ENCODE peak calls at places on chromosome 18, in seven cellular contexts. O is kidney; V is breast epithelium; Z is keratinocyte; M is CD8-positive, alpha-beta memory T cell; B is BJ; W is lower lobe of right lung. X is an unnamed sample.
A peak's percentile ranks its signal among the peaks of the same experiment; 100 is the strongest.

GRCh38 chr18:43882358-43882757 is 605.1 kb upstream of the SYT4 start:
- DNase-seq in B (no peak), M (no peak), O (no peak), W (no peak), V (no peak), Z (no peak), X (peak; percentile 25)

GRCh38 chr18:74155276-74155675 is 7.0 kb downstream of the TIMM21 start:
- DNase-seq in V (no peak), B (no peak), O (no peak), M (no peak), Z (no peak), W (no peak), X (no peak)

GRCh38 chr18:48152549-48152948 is 222.1 kb upstream of the SMAD2 start:
- DNase-seq in M (no peak), B (peak; percentile 1), V (no peak), O (no peak), Z (no peak), W (no peak), X (peak; percentile 66)

GRCh38 chr18:78720456-78721250 is 259.0 kb upstream of the SALL3 start:
- DNase-seq in M (no peak), O (no peak), W (no peak), Z (no peak), V (peak; percentile 41), B (no peak), X (no peak)

GRCh38 chr18:58297198-58297597 is 253.2 kb downstream of the NEDD4L start:
- DNase-seq in B (peak; percentile 31), O (no peak), M (no peak), V (no peak), Z (no peak), W (no peak), X (peak; percentile 34)

GRCh38 chr18:44840053-44840826 is 159.6 kb downstream of the SETBP1 start:
- DNase-seq in Z (no peak), O (no peak), W (no peak), M (no peak), V (no peak), B (no peak), X (no peak)

GRCh38 chr18:43847164-43848091 is 570.1 kb upstream of the SYT4 start:
- DNase-seq in V (no peak), W (no peak), B (peak; percentile 76), M (no peak), O (no peak), Z (no peak), X (no peak)

GRCh38 chr18:70397259-70397925 is 108.5 kb downstream of the SOCS6 start:
- DNase-seq in Z (no peak), V (no peak), O (no peak), W (no peak), B (no peak), M (no peak), X (no peak)

GRCh38 chr18:23936371-23936958 is 78.1 kb upstream of the TTC39C start:
- DNase-seq in M (no peak), V (no peak), O (no peak), B (no peak), W (no peak), Z (no peak), X (no peak)

GRCh38 chr18:47050468-47050867 is 15.0 kb upstream of the ELOA2 start:
- DNase-seq in B (no peak), O (no peak), V (no peak), W (no peak), M (no peak), Z (no peak), X (peak; percentile 68)

GRCh38 chr18:52200891-52201663 is 138.9 kb upstream of the DCC start:
- DNase-seq in O (no peak), Z (no peak), W (no peak), B (no peak), M (no peak), V (no peak), X (no peak)

GRCh38 chr18:73824684-73825083 is 322.9 kb downstream of the FBXO15 start:
- DNase-seq in W (no peak), O (no peak), V (no peak), Z (no peak), M (no peak), B (no peak), X (no peak)

GRCh38 chr18:36529747-36530146 is 232.2 kb downstream of the FHOD3 start:
- DNase-seq in B (no peak), O (no peak), Z (no peak), V (no peak), W (no peak), M (no peak), X (no peak)

GRCh38 chr18:49690307-49690706 is 123.0 kb downstream of the ACAA2 start:
- DNase-seq in M (no peak), V (no peak), O (no peak), W (no peak), Z (peak; percentile 75), B (peak; percentile 75), X (no peak)

GRCh38 chr18:31548825-31549224 is 42.9 kb upstream of the TTR start:
- DNase-seq in W (no peak), O (no peak), M (no peak), Z (no peak), V (no peak), B (no peak), X (no peak)

GRCh38 chr18:33578371-33579146 is 540 bp downstream of the ASXL3 start:
- DNase-seq in M (no peak), Z (no peak), W (peak; percentile 44), V (no peak), B (no peak), O (peak; percentile 73), X (peak; percentile 73)

GRCh38 chr18:51122266-51123045 is 75.0 kb downstream of the MEX3C start:
- DNase-seq in B (no peak), V (no peak), O (no peak), M (no peak), W (no peak), Z (no peak), X (no peak)

GRCh38 chr18:68428666-68429065 is 286.2 kb downstream of the TMX3 start:
- DNase-seq in B (no peak), O (no peak), Z (no peak), V (no peak), W (no peak), M (no peak), X (no peak)

GRCh38 chr18:62551972-62552513 is 29.2 kb downstream of the ZCCHC2 start:
- DNase-seq in V (no peak), O (no peak), W (no peak), Z (no peak), B (no peak), M (no peak), X (no peak)
- H3K36me3 ChIP-seq in V (peaks cover 16% of the 10 kb centered on the region), O (peaks cover 37% of the 10 kb centered on the region), W (peaks cover 78% of the 10 kb centered on the region), Z (peaks cover 9% of the 10 kb centered on the region), B (no peaks in the 10 kb centered on the region), M (peaks cover 27% of the 10 kb centered on the region), X (peaks cover 10% of the 10 kb centered on the region)

GRCh38 chr18:76371301-76371700 is 123.7 kb downstream of the ZNF516 start:
- DNase-seq in Z (no peak), M (no peak), B (no peak), W (no peak), V (peak; percentile 30), O (no peak), X (no peak)
- H3K36me3 ChIP-seq in Z (peaks cover 9% of the 10 kb centered on the region), M (peaks cover 4% of the 10 kb centered on the region), B (peaks cover 8% of the 10 kb centered on the region), W (peaks cover 28% of the 10 kb centered on the region), V (peaks cover 9% of the 10 kb centered on the region), O (peaks cover 11% of the 10 kb centered on the region), X (peaks cover 12% of the 10 kb centered on the region)

GRCh38 chr18:79730804-79731203 is 51.2 kb downstream of the CTDP1 start:
- DNase-seq in V (no peak), O (no peak), W (no peak), B (no peak), M (peak; percentile 33), Z (no peak), X (no peak)
- H3K36me3 ChIP-seq in V (no peaks in the 10 kb centered on the region), O (peaks cover 63% of the 10 kb centered on the region), W (peaks cover 59% of the 10 kb centered on the region), B (peaks cover 26% of the 10 kb centered on the region), M (peaks cover 48% of the 10 kb centered on the region), Z (peaks cover 37% of the 10 kb centered on the region), X (peaks cover 7% of the 10 kb centered on the region)

GRCh38 chr18:76896677-76897076 is 74.3 kb downstream of the ZNF236 start:
- DNase-seq in M (no peak), W (no peak), V (no peak), Z (no peak), B (no peak), O (no peak), X (no peak)
- H3K36me3 ChIP-seq in M (peaks cover 32% of the 10 kb centered on the region), W (peaks cover 68% of the 10 kb centered on the region), V (peaks cover 18% of the 10 kb centered on the region), Z (peaks cover 28% of the 10 kb centered on the region), B (peaks cover 27% of the 10 kb centered on the region), O (peaks cover 33% of the 10 kb centered on the region), X (peaks cover 48% of the 10 kb centered on the region)

GRCh38 chr18:2672872-2673271 is 17.3 kb downstream of the SMCHD1 start:
- DNase-seq in V (no peak), O (no peak), B (no peak), W (no peak), Z (no peak), M (no peak), X (no peak)

GRCh38 chr18:2672410-2672809 is 16.9 kb downstream of the SMCHD1 start:
- DNase-seq in V (no peak), W (no peak), B (no peak), Z (no peak), M (no peak), O (no peak), X (no peak)
- H3K36me3 ChIP-seq in V (peaks cover 4% of the 10 kb centered on the region), W (peaks cover 92% of the 10 kb centered on the region), B (peaks cover 7% of the 10 kb centered on the region), Z (peaks cover 8% of the 10 kb centered on the region), M (peaks cover 73% of the 10 kb centered on the region), O (peaks cover 14% of the 10 kb centered on the region), X (peaks cover 56% of the 10 kb centered on the region)

DNA sequence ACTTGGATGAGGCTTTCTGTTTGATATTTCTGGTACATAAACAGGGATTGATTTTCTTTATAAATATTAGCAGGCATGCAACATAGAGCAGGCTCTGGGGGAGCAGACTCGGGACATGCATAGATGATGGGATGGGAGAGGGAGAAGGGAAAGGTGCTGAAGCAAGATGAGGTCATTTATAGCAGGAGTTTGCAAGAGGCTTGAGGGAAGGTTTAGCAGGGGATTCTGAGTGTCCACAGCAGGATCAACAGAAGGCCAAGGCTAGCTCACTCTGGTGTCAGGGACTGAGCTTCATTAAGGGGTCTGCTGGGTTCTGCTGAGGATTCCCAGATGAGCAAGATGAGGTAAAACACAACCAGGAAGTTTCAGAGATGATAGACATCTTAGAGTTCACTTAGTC is 309.1 kb upstream of the CELF4 start:
- DNase-seq in W (no peak), O (no peak), V (no peak), B (no peak), Z (no peak), M (no peak), X (no peak)
- H3K36me3 ChIP-seq in W (no peaks in the 10 kb centered on the region), O (no peaks in the 10 kb centered on the region), V (no peaks in the 10 kb centered on the region), B (no peaks in the 10 kb centered on the region), Z (no peaks in the 10 kb centered on the region), M (no peaks in the 10 kb centered on the region), X (no peaks in the 10 kb centered on the region)

DNA sequence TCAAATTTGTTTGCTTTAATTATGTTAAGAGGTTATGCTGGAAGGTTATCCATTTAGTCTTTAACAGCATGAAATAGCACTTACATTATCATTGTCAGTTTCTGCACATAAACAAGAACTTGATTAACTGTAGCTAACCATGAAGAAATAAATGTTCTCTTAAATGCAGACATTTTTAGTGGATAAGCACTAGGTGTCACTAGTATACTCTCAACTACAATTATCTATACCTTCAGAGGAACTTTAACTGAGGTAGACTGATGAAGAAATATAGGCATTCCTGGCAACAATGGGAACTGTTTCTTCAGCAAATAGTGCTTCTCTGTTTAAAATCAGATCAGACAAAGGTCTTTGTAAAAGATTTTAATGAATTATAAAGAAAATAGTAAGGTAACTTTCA is 178.8 kb upstream of the CHST9 start:
- DNase-seq in W (no peak), O (no peak), B (no peak), Z (no peak), V (no peak), M (no peak), X (peak; percentile 30)
- H3K36me3 ChIP-seq in W (no peaks in the 10 kb centered on the region), O (no peaks in the 10 kb centered on the region), B (no peaks in the 10 kb centered on the region), Z (no peaks in the 10 kb centered on the region), V (no peaks in the 10 kb centered on the region), M (no peaks in the 10 kb centered on the region), X (no peaks in the 10 kb centered on the region)

GRCh38 chr18:11336241-11336640 is 186.9 kb upstream of the PIEZO2 start:
- DNase-seq in Z (no peak), O (no peak), B (no peak), W (no peak), M (no peak), V (no peak), X (peak; percentile 17)
- H3K36me3 ChIP-seq in Z (no peaks in the 10 kb centered on the region), O (no peaks in the 10 kb centered on the region), B (no peaks in the 10 kb centered on the region), W (no peaks in the 10 kb centered on the region), M (no peaks in the 10 kb centered on the region), V (no peaks in the 10 kb centered on the region), X (no peaks in the 10 kb centered on the region)